ENCODE peak calls at places on chromosome 13, in eight cellular contexts. U is AG04450; J is CD8-positive, alpha-beta memory T cell; X is upper lobe of left lung; B is pancreas; K is transverse colon; D is heart left ventricle; A is tibial nerve. Q is an unnamed sample.
A peak's percentile ranks its signal among the peaks of the same experiment; 100 is the strongest.

GRCh38 chr13:73850104-73850898 is 283.9 kb downstream of the KLF12 start:
- DNase-seq in A (no peak), K (no peak), X (no peak), J (no peak), B (no peak), D (no peak), U (no peak), Q (no peak)

GRCh38 chr13:74037762-74038161 is 96.4 kb downstream of the KLF12 start:
- DNase-seq in D (no peak), B (no peak), J (no peak), K (no peak), X (no peak), U (no peak), A (no peak), Q (no peak)

GRCh38 chr13:51644649-51645048 is 60.4 kb downstream of the WDFY2 start:
- DNase-seq in D (no peak), A (no peak), B (no peak), J (peak; percentile 13), X (no peak), K (no peak), U (no peak), Q (no peak)

GRCh38 chr13:78137404-78138142 is 218.9 kb upstream of the EDNRB start:
- DNase-seq in D (no peak), X (no peak), A (no peak), K (no peak), B (no peak), J (peak; percentile 41), U (peak; percentile 49), Q (peak; percentile 64)

GRCh38 chr13:75460644-75461043 is 21.3 kb downstream of the TBC1D4 start:
- DNase-seq in J (no peak), B (no peak), X (no peak), D (no peak), A (no peak), U (no peak), K (no peak), Q (no peak)

GRCh38 chr13:38664920-38665319 is 22.0 kb upstream of the FREM2 start:
- DNase-seq in X (no peak), U (no peak), A (no peak), B (no peak), J (no peak), K (no peak), D (no peak), Q (no peak)

GRCh38 chr13:27973291-27973690 is 4.2 kb upstream of the CDX2 start:
- DNase-seq in A (no peak), D (no peak), U (no peak), B (no peak), X (no peak), J (no peak), K (peak; percentile 37), Q (no peak)

GRCh38 chr13:44583126-44583525 is 7.0 kb upstream of the TSC22D1 start:
- DNase-seq in U (no peak), A (no peak), D (no peak), J (no peak), X (no peak), B (no peak), K (no peak), Q (no peak)

GRCh38 chr13:26219726-26220125 is 2.4 kb downstream of the RNF6 start:
- DNase-seq in A (no peak), J (no peak), X (no peak), D (no peak), B (no peak), U (no peak), K (no peak), Q (no peak)

GRCh38 chr13:114222461-114222968 is 12.2 kb upstream of the CDC16 start:
- DNase-seq in A (no peak), U (no peak), K (peak; percentile 30), D (peak; percentile 55), B (no peak), J (no peak), X (peak; percentile 60), Q (no peak)

DNA sequence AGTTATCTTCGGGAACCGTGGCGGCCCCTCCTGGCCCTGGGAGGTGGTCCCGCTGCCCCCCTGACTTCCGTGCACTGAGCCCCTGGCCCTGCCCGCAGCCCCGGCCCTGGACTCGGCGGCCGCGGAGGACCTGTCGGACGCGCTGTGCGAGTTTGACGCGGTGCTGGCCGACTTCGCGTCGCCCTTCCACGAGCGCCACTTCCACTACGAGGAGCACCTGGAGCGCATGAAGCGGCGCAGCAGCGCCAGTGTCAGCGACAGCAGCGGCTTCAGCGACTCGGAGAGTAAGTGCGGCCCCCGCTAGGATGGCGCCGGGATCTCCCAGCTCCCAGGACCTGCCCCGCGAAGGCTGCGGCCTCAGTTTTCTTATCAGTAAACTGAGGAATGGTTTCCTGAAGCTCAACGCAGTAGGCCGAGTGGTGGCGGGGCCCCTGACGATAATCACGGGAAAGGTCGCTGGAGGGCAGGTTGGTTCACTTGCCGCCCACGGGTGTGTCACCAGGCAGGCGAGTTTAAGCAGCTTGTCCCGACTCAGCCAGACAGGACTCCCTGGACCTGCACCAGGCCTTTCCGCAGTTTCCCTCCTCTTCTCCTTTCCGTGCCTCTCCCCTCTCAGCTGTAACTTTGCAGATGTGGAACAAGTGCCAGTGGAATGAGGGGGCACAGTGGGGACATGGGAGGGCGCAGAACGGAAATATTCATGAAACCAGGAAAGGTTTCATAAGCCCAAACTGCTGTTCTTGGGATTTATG is 1.0 kb downstream of the RGCC start:
- DNase-seq in A (no peak), K (peak; percentile 36), X (peak; percentile 51), D (peak; percentile 34), U (no peak), J (peak; percentile 65), B (peak; percentile 80), Q (no peak)
- H3K4me3 ChIP-seq in A (peak overlapping the region; percentile 70), K (peak overlapping the region; percentile 56), X (peak overlapping the region; percentile 80), D (peak overlapping the region; percentile 69), U (peak overlapping the region; percentile 84), J (peak overlapping the region; percentile 95), B (peak overlapping the region; percentile 47), Q (peak overlapping the region; percentile 32)

DNA sequence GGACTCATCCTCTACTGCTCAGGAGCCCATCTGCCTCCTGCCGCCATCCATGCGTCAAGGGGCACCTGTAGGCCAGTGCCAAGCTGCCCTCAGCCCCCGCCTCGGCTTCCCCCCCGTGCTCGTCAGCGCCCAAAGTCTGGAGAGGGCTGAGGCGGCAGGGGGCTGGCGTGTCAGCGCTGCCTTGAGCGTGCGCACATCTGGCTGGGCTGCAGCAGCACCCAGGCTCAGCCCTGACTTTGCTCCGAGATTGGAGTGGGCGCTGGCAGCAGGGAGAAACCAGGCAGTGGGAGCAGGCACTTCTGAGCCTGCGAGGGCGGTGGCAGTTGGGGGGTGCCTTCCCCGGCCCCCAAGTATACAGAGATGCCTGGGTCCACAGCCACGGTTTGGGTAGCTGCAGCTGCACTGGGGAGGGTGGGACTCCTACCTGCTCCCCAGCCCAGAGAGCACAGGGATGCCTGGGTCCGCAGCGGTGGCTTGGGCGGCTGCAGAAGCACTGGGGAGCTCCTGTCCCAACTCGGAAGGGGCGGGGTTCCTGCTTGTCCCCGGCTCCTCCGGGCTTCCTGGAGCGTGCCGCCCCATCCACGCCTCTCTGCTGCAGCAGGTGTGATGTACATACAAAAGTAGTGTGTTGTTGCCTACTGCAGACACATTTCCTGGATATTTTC is 44.8 kb upstream of the LPAR6 start:
- DNase-seq in B (peak; percentile 56), U (no peak), J (no peak), D (no peak), A (no peak), K (no peak), X (no peak), Q (no peak)
- H3K27me3 ChIP-seq in B (no peaks in the 10 kb centered on the region), U (no peaks in the 10 kb centered on the region), J (no peaks in the 10 kb centered on the region), D (no peaks in the 10 kb centered on the region), A (no peaks in the 10 kb centered on the region), K (no peaks in the 10 kb centered on the region), X (no peaks in the 10 kb centered on the region), Q (no peaks in the 10 kb centered on the region)

GRCh38 chr13:108615241-108615640 is 14.2 kb upstream of the MYO16 start:
- DNase-seq in X (no peak), J (no peak), A (no peak), B (no peak), K (no peak), U (no peak), D (no peak), Q (no peak)
- H3K4me3 ChIP-seq in X (no peak overlapping the region), J (no peak overlapping the region), A (no peak overlapping the region), B (no peak overlapping the region), K (no peak overlapping the region), U (no peak overlapping the region), D (no peak overlapping the region), Q (no peak overlapping the region)

GRCh38 chr13:96998071-96998470 is 3.8 kb upstream of the OXGR1 start:
- DNase-seq in K (no peak), X (no peak), J (no peak), B (no peak), A (no peak), D (no peak), U (no peak), Q (no peak)
- H3K27me3 ChIP-seq in K (peaks cover 18% of the 10 kb centered on the region), X (peaks cover 10% of the 10 kb centered on the region), J (peaks cover 8% of the 10 kb centered on the region), B (peaks cover 6% of the 10 kb centered on the region), A (peaks cover 16% of the 10 kb centered on the region), D (peaks cover 48% of the 10 kb centered on the region), U (peaks cover 22% of the 10 kb centered on the region), Q (peaks cover 39% of the 10 kb centered on the region)

GRCh38 chr13:94305934-94306333 is 173.5 kb downstream of the DCT start:
- DNase-seq in J (no peak), A (no peak), U (no peak), K (no peak), D (no peak), B (no peak), X (no peak), Q (no peak)
- H3K4me3 ChIP-seq in J (no peak overlapping the region), A (no peak overlapping the region), U (no peak overlapping the region), K (no peak overlapping the region), D (no peak overlapping the region), B (no peak overlapping the region), X (no peak overlapping the region), Q (no peak overlapping the region)

GRCh38 chr13:52848455-52849190 is at the start of gene PCDH8:
- DNase-seq in X (no peak), J (no peak), U (no peak), D (no peak), A (no peak), B (peak; percentile 70), K (no peak), Q (no peak)
- H3K27me3 ChIP-seq in X (peaks cover 65% of the 10 kb centered on the region), J (peaks cover 45% of the 10 kb centered on the region), U (peaks cover 68% of the 10 kb centered on the region), D (peaks cover 69% of the 10 kb centered on the region), A (peaks cover 69% of the 10 kb centered on the region), B (peaks cover 12% of the 10 kb centered on the region), K (peaks cover 77% of the 10 kb centered on the region), Q (peaks cover 42% of the 10 kb centered on the region)

GRCh38 chr13:98488736-98489135 is 88.2 kb downstream of the STK24 start:
- DNase-seq in J (no peak), D (no peak), B (no peak), K (no peak), X (no peak), A (no peak), U (no peak), Q (no peak)
- H3K4me3 ChIP-seq in J (no peak overlapping the region), D (no peak overlapping the region), B (no peak overlapping the region), K (no peak overlapping the region), X (no peak overlapping the region), A (no peak overlapping the region), U (no peak overlapping the region), Q (no peak overlapping the region)

GRCh38 chr13:29761815-29762214 is 88.6 kb downstream of the UBL3 start:
- DNase-seq in B (no peak), U (no peak), K (no peak), D (no peak), J (no peak), X (no peak), A (no peak), Q (no peak)
- H3K27me3 ChIP-seq in B (no peaks in the 10 kb centered on the region), U (no peaks in the 10 kb centered on the region), K (no peaks in the 10 kb centered on the region), D (no peaks in the 10 kb centered on the region), J (no peaks in the 10 kb centered on the region), X (no peaks in the 10 kb centered on the region), A (no peaks in the 10 kb centered on the region), Q (no peaks in the 10 kb centered on the region)